ENCODE peak calls at places on chromosomes 2 and 18, in five cellular contexts. W is SK-N-SH, F is HepG2, Z is K562, A is GM12878. V is an unnamed sample.

GRCh38 chr2:67561411-67561965 is 164.4 kb downstream of the ETAA1 start:
- DNase-seq in A (no peak), F (no peak), W (peak), Z (no peak), V (no peak)

GRCh38 chr2:235199128-235199527 is 247.3 kb downstream of the SH3BP4 start:
- DNase-seq in Z (no peak), F (no peak), W (no peak), A (no peak), V (no peak)

GRCh38 chr2:42925742-42926437 is 133.5 kb upstream of the HAAO start:
- DNase-seq in F (peak), A (no peak), Z (no peak), W (no peak), V (no peak)

GRCh38 chr2:237885931-237886701 is 26.7 kb downstream of the RAMP1 start:
- DNase-seq in W (peak), F (no peak), Z (no peak), A (no peak), V (no peak)

GRCh38 chr2:111050701-111051376 is 69.9 kb upstream of the BCL2L11 start:
- DNase-seq in W (no peak), Z (no peak), F (peak), A (peak), V (no peak)

GRCh38 chr2:97761192-97761591 is 47.8 kb downstream of the ZAP70 start:
- DNase-seq in W (no peak), Z (no peak), F (no peak), A (no peak), V (no peak)

GRCh38 chr18:27599202-27599829 is 414.2 kb upstream of the CHST9 start:
- DNase-seq in A (no peak), Z (peak), F (peak), W (peak), V (peak)

GRCh38 chr18:63319383-63320040 is at the start of gene BCL2:
- DNase-seq in F (no peak), W (no peak), Z (peak), A (no peak), V (no peak)

GRCh38 chr18:37564796-37565137 is 831 bp downstream of the CELF4 start:
- DNase-seq in F (no peak), W (peak), A (no peak), Z (peak), V (no peak)

GRCh38 chr2:223366566-223366965 is 235.6 kb downstream of the SCG2 start:
- DNase-seq in A (no peak), W (no peak), Z (no peak), F (no peak), V (no peak)

GRCh38 chr2:85213893-85214512 is 80.8 kb downstream of the TCF7L1 start:
- DNase-seq in Z (no peak), A (no peak), W (no peak), F (no peak), V (no peak)

GRCh38 chr2:61617610-61618009 is 79.5 kb upstream of the XPO1 start:
- DNase-seq in Z (no peak), W (no peak), A (no peak), F (no peak), V (no peak)

GRCh38 chr2:98564541-98565164 is 43.7 kb downstream of the COA5 start:
- DNase-seq in Z (no peak), W (no peak), F (peak), A (no peak), V (peak)

GRCh38 chr18:8397034-8397433 is 212.2 kb upstream of the RAB12 start:
- DNase-seq in A (no peak), W (peak), F (no peak), Z (no peak), V (no peak)

GRCh38 chr2:31413876-31414550 is 529 bp downstream of the XDH start:
- DNase-seq in F (no peak), W (peak), Z (no peak), A (no peak), V (no peak)

GRCh38 chr2:207813221-207813916 is 43.7 kb upstream of the FZD5 start:
- DNase-seq in W (no peak), F (no peak), A (no peak), Z (peak), V (no peak)

GRCh38 chr2:185161701-185162100 is 563.4 kb downstream of the ZNF804A start:
- DNase-seq in F (no peak), A (no peak), Z (no peak), W (no peak), V (no peak)

GRCh38 chr2:219298759-219299371 is 10.3 kb downstream of the PTPRN start:
- DNase-seq in F (peak), A (peak), W (peak), Z (peak), V (peak)

GRCh38 chr2:121524650-121525425 is 5.8 kb upstream of the RNU4ATAC start:
- DNase-seq in F (no peak), Z (peak), A (no peak), W (no peak), V (no peak)

GRCh38 chr2:25043241-25043867 is 1.5 kb downstream of the EFR3B start:
- DNase-seq in A (no peak), Z (no peak), W (peak), F (no peak), V (no peak)

GRCh38 chr2:163737563-163737962 is 1.8 kb upstream of the FIGN start:
- DNase-seq in F (no peak), W (no peak), A (no peak), Z (no peak), V (no peak)

GRCh38 chr2:163734911-163735691 is 707 bp downstream of the FIGN start:
- DNase-seq in F (no peak), Z (no peak), A (no peak), W (peak), V (no peak)

GRCh38 chr2:163735692-163736432 is at the start of gene FIGN:
- DNase-seq in Z (no peak), A (no peak), W (peak), F (peak), V (no peak)

GRCh38 chr2:163737169-163737439 is 1.3 kb upstream of the FIGN start:
- DNase-seq in Z (no peak), W (no peak), F (no peak), A (no peak), V (no peak)

DNA sequence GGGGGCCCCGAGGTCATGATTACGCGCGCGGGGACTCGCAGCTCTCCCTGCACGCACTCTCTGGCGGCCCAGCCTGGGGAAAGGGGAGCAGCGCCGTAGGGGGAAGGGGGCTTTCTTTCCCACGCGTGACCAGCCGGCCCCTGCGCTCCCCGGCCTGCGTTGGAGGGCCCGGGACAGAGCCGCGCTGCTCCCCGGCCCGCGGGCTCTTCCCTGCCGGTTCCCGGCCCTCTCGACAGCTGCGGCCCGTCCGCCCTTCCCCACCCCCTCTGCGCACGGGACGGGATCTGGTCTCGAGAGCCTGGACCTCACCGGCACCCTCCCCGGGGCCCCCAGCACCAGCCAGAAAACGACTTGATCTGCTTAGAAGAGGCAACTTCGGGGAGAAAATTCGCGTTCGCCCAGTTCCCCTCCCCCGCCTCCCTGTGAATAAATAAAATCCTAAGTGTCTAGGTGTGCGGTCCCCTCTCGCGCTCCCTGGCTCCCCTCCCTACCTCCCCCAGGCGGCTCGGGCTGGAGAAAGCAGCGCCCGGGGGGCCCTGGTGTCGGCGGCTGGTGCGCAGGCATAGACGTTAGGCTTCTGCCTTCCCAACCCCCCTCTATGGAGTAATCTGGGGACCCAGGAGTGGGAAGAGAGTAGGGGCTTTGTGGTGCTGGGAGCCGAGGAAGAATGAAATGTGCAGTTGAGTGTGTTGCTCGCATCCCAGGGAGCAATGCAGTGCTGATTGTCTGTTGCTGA is 793 bp upstream of the FIGN start:
- DNase-seq in W (peak), F (peak), A (no peak), Z (no peak), V (no peak)
- TF ChIP-seq REST in W (no peak), F (no peak), A (no peak), Z (no peak), V (no peak)

GRCh38 chr2:142307716-142308115 is 176.9 kb upstream of the LRP1B start:
- DNase-seq in W (no peak), Z (no peak), F (no peak), A (no peak), V (no peak)
- TF ChIP-seq CTCF in W (no peak), Z (no peak), F (no peak), A (no peak), V (no peak)

GRCh38 chr2:48270209-48270608 is 259.7 kb upstream of the STON1 start:
- DNase-seq in W (no peak), A (no peak), F (peak), Z (no peak), V (no peak)
- TF ChIP-seq GABPA in W (no peak), A (no peak), F (no peak), Z (no peak), V (no peak)

GRCh38 chr18:3581890-3582289 is 131.9 kb downstream of the TGIF1 start:
- DNase-seq in F (no peak), W (peak), Z (no peak), A (no peak), V (no peak)

GRCh38 chr18:3590096-3590655 is 140.2 kb downstream of the TGIF1 start:
- DNase-seq in A (no peak), F (no peak), W (no peak), Z (no peak), V (no peak)

GRCh38 chr18:3584266-3584665 is 134.3 kb downstream of the TGIF1 start:
- DNase-seq in F (no peak), Z (no peak), W (no peak), A (no peak), V (no peak)

GRCh38 chr18:3585656-3586509 is 135.9 kb downstream of the TGIF1 start:
- DNase-seq in Z (peak), W (peak), F (peak), A (no peak), V (peak)

GRCh38 chr18:3584897-3585460 is 135.0 kb downstream of the TGIF1 start:
- DNase-seq in F (no peak), A (no peak), W (no peak), Z (peak), V (peak)
- TF ChIP-seq REST in F (no peak), A (no peak), W (no peak), Z (no peak), V (no peak)

GRCh38 chr2:151777911-151778310 is 43.6 kb upstream of the NEB start:
- DNase-seq in Z (no peak), W (no peak), A (no peak), F (no peak), V (no peak)

GRCh38 chr2:151776367-151776766 is 42.1 kb upstream of the NEB start:
- DNase-seq in Z (no peak), F (no peak), W (no peak), A (no peak), V (no peak)

GRCh38 chr2:151775057-151775740 is 40.9 kb upstream of the NEB start:
- DNase-seq in F (no peak), W (no peak), A (no peak), Z (peak), V (no peak)

GRCh38 chr2:151774506-151774905 is 40.2 kb upstream of the NEB start:
- DNase-seq in F (no peak), A (no peak), Z (no peak), W (no peak), V (no peak)

DNA sequence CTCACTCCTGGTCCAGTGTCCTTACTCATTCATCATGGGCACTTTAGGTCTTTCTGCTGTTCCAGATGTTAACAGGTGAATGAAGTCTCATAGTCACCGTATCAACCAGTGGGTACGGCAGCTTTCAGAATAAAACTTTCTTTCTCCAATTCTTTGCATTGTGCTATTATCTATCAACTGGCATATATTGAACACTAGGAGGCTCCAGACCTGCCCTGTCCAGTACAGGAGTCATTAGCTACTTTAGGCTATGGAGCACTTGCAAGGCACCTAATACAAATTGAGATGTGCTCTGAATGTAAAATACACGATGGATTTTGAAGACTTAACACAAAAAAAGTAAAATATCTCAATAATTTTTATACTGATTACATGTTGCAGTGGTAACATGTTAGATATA is 43.2 kb upstream of the NEB start:
- DNase-seq in F (peak), A (no peak), Z (peak), W (no peak), V (no peak)
- TF ChIP-seq CTCF in F (peak), A (peak), Z (peak), W (peak), V (no peak)

DNA sequence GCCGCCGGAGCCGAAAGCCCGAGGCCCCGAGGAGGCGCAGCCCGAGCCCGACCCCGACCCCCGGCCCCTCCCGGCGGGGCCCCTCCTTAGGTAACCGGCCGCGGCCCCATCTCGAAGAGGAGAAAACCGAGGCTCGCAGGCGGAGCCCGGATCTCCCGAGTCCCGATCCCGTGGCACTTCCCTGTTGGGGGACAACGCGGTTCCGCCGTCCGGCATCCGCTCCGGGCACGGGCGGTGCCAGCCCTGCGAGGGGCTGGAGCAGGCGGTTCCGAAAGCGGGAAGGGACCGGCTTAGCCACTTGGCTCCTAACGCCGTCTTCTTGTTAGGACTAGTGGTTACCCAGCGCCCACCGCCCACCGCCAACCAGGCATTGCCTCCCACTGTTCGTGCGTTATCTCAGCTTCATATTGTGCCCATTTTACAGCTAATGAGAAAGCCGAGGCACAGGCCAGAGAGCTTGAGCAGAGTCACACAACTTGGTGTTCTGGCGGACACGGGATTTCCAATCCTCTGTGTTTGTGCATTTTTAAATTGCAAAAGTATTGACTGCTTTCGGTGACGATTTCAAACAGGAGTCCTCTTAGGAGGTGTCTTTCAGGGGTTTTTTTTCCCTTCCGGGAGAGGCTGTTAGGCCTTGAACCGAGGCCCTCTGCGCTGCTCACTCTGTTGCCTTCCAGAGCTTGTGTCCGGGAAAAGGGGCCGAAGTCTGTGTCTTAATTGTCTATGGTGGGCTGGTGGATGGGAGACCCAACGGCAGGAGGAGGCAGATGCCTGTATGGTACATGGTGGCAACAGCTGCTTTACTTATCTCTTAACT is 559 bp downstream of the CENPA start:
- DNase-seq in W (peak), Z (no peak), A (no peak), F (no peak), V (no peak)
- TF ChIP-seq GABPA in W (no peak), Z (no peak), A (no peak), F (peak), V (no peak)

V was measured in HL-60.